ENCODE peak calls at places on chromosomes 4 and X, in six cellular contexts. One of them, this sample, is unnamed.

GRCh38 chrX:41600266-41600665 is 88.5 kb upstream of the GPR34 start:
- DNase-seq in body of pancreas: no peak
- DNase-seq in breast epithelium: no peak
- DNase-seq in H9: no peak
- DNase-seq in spleen: no peak
- DNase-seq in GM23338: peak; percentile 28
- DNase-seq in this sample: no peak

GRCh38 chrX:40661489-40661888 is 14.1 kb upstream of the CXorf38 start:
- DNase-seq in body of pancreas: no peak
- DNase-seq in breast epithelium: no peak
- DNase-seq in H9: no peak
- DNase-seq in spleen: no peak
- DNase-seq in GM23338: no peak
- DNase-seq in this sample: no peak

GRCh38 chr4:14916554-14917304 is 85.6 kb upstream of the CPEB2 start:
- DNase-seq in body of pancreas: no peak
- DNase-seq in breast epithelium: no peak
- DNase-seq in H9: no peak
- DNase-seq in spleen: no peak
- DNase-seq in GM23338: no peak
- DNase-seq in this sample: no peak

GRCh38 chrX:62839596-62839995 is 511.5 kb downstream of the SPIN4 start:
- DNase-seq in body of pancreas: no peak
- DNase-seq in breast epithelium: no peak
- DNase-seq in H9: no peak
- DNase-seq in spleen: no peak
- DNase-seq in GM23338: no peak
- DNase-seq in this sample: no peak

GRCh38 chrX:100994352-100995281 is 25.1 kb downstream of the ARL13A start:
- DNase-seq in body of pancreas: no peak
- DNase-seq in breast epithelium: no peak
- DNase-seq in H9: no peak
- DNase-seq in spleen: no peak
- DNase-seq in GM23338: no peak
- DNase-seq in this sample: no peak

GRCh38 chr4:120915311-120915710 is 7.2 kb downstream of the PRDM5 start:
- DNase-seq in body of pancreas: no peak
- DNase-seq in breast epithelium: no peak
- DNase-seq in H9: no peak
- DNase-seq in spleen: no peak
- DNase-seq in GM23338: no peak
- DNase-seq in this sample: no peak

GRCh38 chrX:13346646-13347045 is 26.8 kb upstream of the ATXN3L start:
- DNase-seq in body of pancreas: no peak
- DNase-seq in breast epithelium: no peak
- DNase-seq in H9: no peak
- DNase-seq in spleen: no peak
- DNase-seq in GM23338: no peak
- DNase-seq in this sample: no peak

GRCh38 chr4:153257966-153258365 is 53.7 kb downstream of the TRIM2 start:
- DNase-seq in body of pancreas: no peak
- DNase-seq in breast epithelium: no peak
- DNase-seq in H9: peak; percentile 39
- DNase-seq in spleen: no peak
- DNase-seq in GM23338: peak; percentile 80
- DNase-seq in this sample: no peak

GRCh38 chr4:77156912-77157858 is at the start of gene CCNG2:
- DNase-seq in body of pancreas: peak; percentile 86
- DNase-seq in breast epithelium: peak; percentile 87
- DNase-seq in H9: peak; percentile 93
- DNase-seq in spleen: peak; percentile 96
- DNase-seq in GM23338: peak; percentile 99
- DNase-seq in this sample: peak; percentile 83

GRCh38 chr4:3654036-3654807 is 112.0 kb upstream of the ADRA2C start:
- DNase-seq in body of pancreas: no peak
- DNase-seq in breast epithelium: no peak
- DNase-seq in H9: no peak
- DNase-seq in spleen: no peak
- DNase-seq in GM23338: no peak
- DNase-seq in this sample: no peak

GRCh38 chr4:134215636-134216340 is 14.2 kb upstream of the PABPC4L start:
- DNase-seq in body of pancreas: no peak
- DNase-seq in breast epithelium: no peak
- DNase-seq in H9: no peak
- DNase-seq in spleen: no peak
- DNase-seq in GM23338: no peak
- DNase-seq in this sample: no peak

GRCh38 chrX:39039890-39040289 is 238.6 kb downstream of the MID1IP1 start:
- DNase-seq in body of pancreas: no peak
- DNase-seq in breast epithelium: no peak
- DNase-seq in H9: no peak
- DNase-seq in spleen: no peak
- DNase-seq in GM23338: no peak
- DNase-seq in this sample: no peak

GRCh38 chr4:7960017-7960789 is 20.5 kb upstream of the AFAP1 start:
- DNase-seq in body of pancreas: no peak
- DNase-seq in breast epithelium: no peak
- DNase-seq in H9: no peak
- DNase-seq in spleen: no peak
- DNase-seq in GM23338: no peak
- DNase-seq in this sample: no peak

GRCh38 chrX:49919617-49920016 is 2.8 kb upstream of the CLCN5 start:
- DNase-seq in body of pancreas: peak; percentile 74
- DNase-seq in breast epithelium: no peak
- DNase-seq in H9: peak; percentile 36
- DNase-seq in spleen: no peak
- DNase-seq in GM23338: peak; percentile 56
- DNase-seq in this sample: no peak

GRCh38 chrX:12955882-12956703 is 18.8 kb upstream of the TMSB4X start:
- DNase-seq in body of pancreas: peak; percentile 29
- DNase-seq in breast epithelium: no peak
- DNase-seq in H9: no peak
- DNase-seq in spleen: peak; percentile 94
- DNase-seq in GM23338: no peak
- DNase-seq in this sample: peak; percentile 15

GRCh38 chr4:75056277-75056676 is 123.4 kb downstream of the PARM1 start:
- DNase-seq in body of pancreas: no peak
- DNase-seq in breast epithelium: no peak
- DNase-seq in H9: no peak
- DNase-seq in spleen: no peak
- DNase-seq in GM23338: no peak
- DNase-seq in this sample: no peak

GRCh38 chrX:2252331-2253065 is 248.3 kb downstream of the DHRSX start:
- DNase-seq in body of pancreas: no peak
- DNase-seq in breast epithelium: no peak
- DNase-seq in H9: no peak
- DNase-seq in spleen: no peak
- DNase-seq in GM23338: no peak
- DNase-seq in this sample: no peak

DNA sequence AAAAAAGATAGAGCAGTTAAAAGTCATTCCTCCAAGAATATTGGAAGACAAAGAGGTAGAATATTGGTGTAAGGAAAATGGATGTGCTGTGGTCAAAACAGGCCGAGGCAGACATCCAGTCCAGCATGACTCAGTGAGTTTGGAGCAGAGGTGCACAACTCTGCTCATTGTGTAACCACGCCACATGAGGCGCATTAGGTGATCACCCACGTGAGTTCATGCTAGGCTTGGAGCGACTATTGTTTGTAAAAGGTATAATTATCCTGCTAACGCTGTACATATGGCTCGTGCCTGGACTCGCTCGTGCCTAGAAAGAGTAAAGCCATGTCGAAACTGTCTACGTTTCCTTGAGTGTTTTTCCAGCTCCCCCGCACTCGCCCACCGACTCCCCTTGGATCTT is 23.9 kb downstream of the C4orf54 start:
- DNase-seq in body of pancreas: no peak
- DNase-seq in breast epithelium: no peak
- DNase-seq in H9: no peak
- DNase-seq in spleen: no peak
- DNase-seq in GM23338: no peak
- DNase-seq in this sample: no peak
- TF ChIP-seq CTCF in body of pancreas: no peak
- TF ChIP-seq CTCF in breast epithelium: no peak
- TF ChIP-seq CTCF in H9: no peak
- TF ChIP-seq CTCF in spleen: no peak
- TF ChIP-seq CTCF in GM23338: no peak
- TF ChIP-seq CTCF in this sample: no peak

GRCh38 chr4:57077550-57078311 is 32.5 kb downstream of the IGFBP7 start:
- DNase-seq in body of pancreas: no peak
- DNase-seq in breast epithelium: no peak
- DNase-seq in H9: peak; percentile 81
- DNase-seq in spleen: no peak
- DNase-seq in GM23338: peak; percentile 84
- DNase-seq in this sample: no peak

GRCh38 chr4:57081651-57082349 is 28.4 kb downstream of the IGFBP7 start:
- DNase-seq in body of pancreas: no peak
- DNase-seq in breast epithelium: no peak
- DNase-seq in H9: peak; percentile 48
- DNase-seq in spleen: no peak
- DNase-seq in GM23338: peak; percentile 50
- DNase-seq in this sample: no peak

GRCh38 chr4:57083107-57083506 is 27.1 kb downstream of the IGFBP7 start:
- DNase-seq in body of pancreas: no peak
- DNase-seq in breast epithelium: no peak
- DNase-seq in H9: no peak
- DNase-seq in spleen: no peak
- DNase-seq in GM23338: no peak
- DNase-seq in this sample: no peak

GRCh38 chr4:57078685-57079521 is 31.3 kb downstream of the IGFBP7 start:
- DNase-seq in body of pancreas: peak; percentile 57
- DNase-seq in breast epithelium: no peak
- DNase-seq in H9: peak; percentile 80
- DNase-seq in spleen: no peak
- DNase-seq in GM23338: peak; percentile 85
- DNase-seq in this sample: no peak

DNA sequence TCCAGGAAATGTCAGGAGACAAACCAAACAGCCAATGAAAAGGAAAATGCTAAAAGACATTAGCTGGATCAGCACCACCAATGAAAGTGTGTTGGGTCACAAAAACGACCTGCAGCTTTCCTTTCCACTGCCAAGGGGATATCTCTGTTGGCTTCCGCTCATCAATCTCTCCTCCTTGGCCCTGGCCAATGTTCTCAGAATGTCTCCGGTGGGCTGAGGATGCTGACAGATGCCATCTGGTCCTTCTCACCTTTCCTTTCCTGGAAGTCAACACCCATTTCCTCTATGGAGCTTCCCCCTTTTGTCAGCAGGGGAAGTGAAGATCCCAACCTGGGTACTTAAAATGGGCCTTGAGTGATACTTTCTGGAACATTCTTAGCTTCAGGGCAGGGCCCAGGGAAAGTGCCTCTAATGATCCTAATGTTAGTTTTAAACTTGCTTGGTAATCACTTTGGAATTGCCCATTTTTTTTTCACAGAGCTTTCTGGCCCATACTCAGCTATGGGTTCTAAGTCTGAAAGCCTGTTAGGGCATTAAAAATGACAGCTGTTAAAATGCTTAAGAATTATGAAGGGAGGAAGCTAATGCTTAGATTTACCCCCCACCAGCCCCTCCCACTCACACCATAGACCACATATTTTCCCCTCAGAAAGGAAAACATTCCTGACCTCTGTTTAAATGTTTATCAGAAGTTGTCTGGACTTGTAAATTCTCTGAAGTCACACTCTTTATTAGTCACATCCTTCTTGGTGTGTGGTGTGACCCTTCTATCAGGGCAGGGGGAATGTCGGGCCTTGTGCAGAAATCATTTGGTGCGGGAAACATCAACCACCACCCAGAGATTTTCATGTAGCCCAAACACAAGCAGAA is 29.2 kb downstream of the IGFBP7 start:
- DNase-seq in body of pancreas: no peak
- DNase-seq in breast epithelium: no peak
- DNase-seq in H9: no peak
- DNase-seq in spleen: no peak
- DNase-seq in GM23338: no peak
- DNase-seq in this sample: no peak
- H3K4me1 ChIP-seq in body of pancreas: peaks cover 42% of the 10 kb centered on the region
- H3K4me1 ChIP-seq in breast epithelium: no peaks in the 10 kb centered on the region
- H3K4me1 ChIP-seq in H9: peaks cover 9% of the 10 kb centered on the region
- H3K4me1 ChIP-seq in spleen: peaks cover 57% of the 10 kb centered on the region
- H3K4me1 ChIP-seq in GM23338: peaks cover 19% of the 10 kb centered on the region
- H3K4me1 ChIP-seq in this sample: peaks cover 9% of the 10 kb centered on the region

GRCh38 chrX:140123446-140123845 is 158.1 kb upstream of the CXorf66 start:
- DNase-seq in body of pancreas: no peak
- DNase-seq in breast epithelium: no peak
- DNase-seq in H9: peak; percentile 52
- DNase-seq in spleen: no peak
- DNase-seq in GM23338: peak; percentile 54
- DNase-seq in this sample: no peak
- TF ChIP-seq CTCF in body of pancreas: no peak
- TF ChIP-seq CTCF in breast epithelium: no peak
- TF ChIP-seq CTCF in H9: peak; percentile 81
- TF ChIP-seq CTCF in spleen: no peak
- TF ChIP-seq CTCF in GM23338: peak; percentile 60
- TF ChIP-seq CTCF in this sample: no peak

GRCh38 chr4:158812133-158812532 is 43.3 kb downstream of the FNIP2 start:
- DNase-seq in body of pancreas: no peak
- DNase-seq in breast epithelium: no peak
- DNase-seq in H9: no peak
- DNase-seq in spleen: no peak
- DNase-seq in GM23338: no peak
- DNase-seq in this sample: no peak

GRCh38 chr4:158809611-158810486 is 41.0 kb downstream of the FNIP2 start:
- DNase-seq in body of pancreas: no peak
- DNase-seq in breast epithelium: no peak
- DNase-seq in H9: no peak
- DNase-seq in spleen: no peak
- DNase-seq in GM23338: no peak
- DNase-seq in this sample: no peak

GRCh38 chr4:158811704-158812103 is 42.9 kb downstream of the FNIP2 start:
- DNase-seq in body of pancreas: peak; percentile 36
- DNase-seq in breast epithelium: no peak
- DNase-seq in H9: no peak
- DNase-seq in spleen: no peak
- DNase-seq in GM23338: no peak
- DNase-seq in this sample: no peak

GRCh38 chr4:158810487-158811215 is 41.8 kb downstream of the FNIP2 start:
- DNase-seq in body of pancreas: peak; percentile 50
- DNase-seq in breast epithelium: peak; percentile 53
- DNase-seq in H9: no peak
- DNase-seq in spleen: no peak
- DNase-seq in GM23338: no peak
- DNase-seq in this sample: no peak

GRCh38 chr4:158811216-158811540 is 42.4 kb downstream of the FNIP2 start:
- DNase-seq in body of pancreas: no peak
- DNase-seq in breast epithelium: no peak
- DNase-seq in H9: no peak
- DNase-seq in spleen: no peak
- DNase-seq in GM23338: no peak
- DNase-seq in this sample: no peak
- H3K4me1 ChIP-seq in body of pancreas: peaks cover 63% of the 10 kb centered on the region
- H3K4me1 ChIP-seq in breast epithelium: no peaks in the 10 kb centered on the region
- H3K4me1 ChIP-seq in H9: peaks cover 2% of the 10 kb centered on the region
- H3K4me1 ChIP-seq in spleen: peaks cover 36% of the 10 kb centered on the region
- H3K4me1 ChIP-seq in GM23338: peaks cover 14% of the 10 kb centered on the region
- H3K4me1 ChIP-seq in this sample: no peaks in the 10 kb centered on the region

This sample was measured in esophagus squamous epithelium.